ENCODE peak calls at places on chromosomes 1 and 21, in five cellular contexts. One of them, this sample, is unnamed.

GRCh38 chr1:181159451-181160151 is 71.1 kb downstream of the IER5 start:
- DNase-seq in hepatocyte: no peak
- DNase-seq in IMR-90: peak; percentile 55
- DNase-seq in prostate gland: peak; percentile 11
- DNase-seq in adrenal gland: no peak
- DNase-seq in this sample: no peak

GRCh38 chr1:30111431-30111830 is 612.0 kb downstream of the MATN1 start:
- DNase-seq in adrenal gland: peak; percentile 79
- DNase-seq in hepatocyte: peak; percentile 76
- DNase-seq in prostate gland: peak; percentile 19
- DNase-seq in IMR-90: peak; percentile 41
- DNase-seq in this sample: peak; percentile 32

GRCh38 chr21:26070822-26071425 is 99.6 kb downstream of the APP start:
- DNase-seq in IMR-90: peak; percentile 45
- DNase-seq in hepatocyte: peak; percentile 30
- DNase-seq in prostate gland: no peak
- DNase-seq in adrenal gland: peak; percentile 66
- DNase-seq in this sample: peak; percentile 32

GRCh38 chr1:85148524-85149250 is 52.1 kb downstream of the SYDE2 start:
- DNase-seq in hepatocyte: no peak
- DNase-seq in IMR-90: peak; percentile 64
- DNase-seq in adrenal gland: no peak
- DNase-seq in prostate gland: no peak
- DNase-seq in this sample: no peak

GRCh38 chr1:173392895-173393654 is 84.1 kb upstream of the PRDX6 start:
- DNase-seq in hepatocyte: peak; percentile 39
- DNase-seq in prostate gland: no peak
- DNase-seq in adrenal gland: peak; percentile 83
- DNase-seq in IMR-90: peak; percentile 90
- DNase-seq in this sample: no peak

GRCh38 chr1:31198150-31198549 is 41.5 kb downstream of the NKAIN1 start:
- DNase-seq in IMR-90: no peak
- DNase-seq in hepatocyte: no peak
- DNase-seq in prostate gland: no peak
- DNase-seq in adrenal gland: no peak
- DNase-seq in this sample: no peak

GRCh38 chr1:85654066-85654782 is 54.0 kb downstream of the ZNHIT6 start:
- DNase-seq in adrenal gland: no peak
- DNase-seq in prostate gland: no peak
- DNase-seq in hepatocyte: no peak
- DNase-seq in IMR-90: peak; percentile 69
- DNase-seq in this sample: no peak

GRCh38 chr1:94236021-94236491 is 1.3 kb downstream of the ARHGAP29 start:
- DNase-seq in adrenal gland: no peak
- DNase-seq in prostate gland: no peak
- DNase-seq in IMR-90: peak; percentile 8
- DNase-seq in hepatocyte: no peak
- DNase-seq in this sample: no peak

GRCh38 chr1:84603223-84603622 is 29.0 kb upstream of the CTBS start:
- DNase-seq in prostate gland: no peak
- DNase-seq in IMR-90: peak; percentile 68
- DNase-seq in adrenal gland: no peak
- DNase-seq in hepatocyte: no peak
- DNase-seq in this sample: no peak

GRCh38 chr21:46227811-46228344 is 696 bp downstream of the LSS start:
- DNase-seq in IMR-90: no peak
- DNase-seq in hepatocyte: peak; percentile 38
- DNase-seq in adrenal gland: no peak
- DNase-seq in prostate gland: no peak
- DNase-seq in this sample: no peak

GRCh38 chr1:155940531-155940992 is 876 bp upstream of the RXFP4 start:
- DNase-seq in hepatocyte: no peak
- DNase-seq in prostate gland: no peak
- DNase-seq in IMR-90: peak; percentile 55
- DNase-seq in adrenal gland: peak; percentile 77
- DNase-seq in this sample: no peak

GRCh38 chr1:145918992-145919939 is 749 bp upstream of the PEX11B start:
- DNase-seq in prostate gland: peak; percentile 50
- DNase-seq in hepatocyte: peak; percentile 65
- DNase-seq in IMR-90: peak; percentile 53
- DNase-seq in adrenal gland: peak; percentile 88
- DNase-seq in this sample: peak; percentile 55

GRCh38 chr21:46149205-46149901 is 6.0 kb downstream of the FTCD start:
- DNase-seq in adrenal gland: no peak
- DNase-seq in prostate gland: no peak
- DNase-seq in hepatocyte: no peak
- DNase-seq in IMR-90: no peak
- DNase-seq in this sample: no peak

GRCh38 chr21:14080764-14081096 is 130.0 kb downstream of the LIPI start:
- DNase-seq in adrenal gland: no peak
- DNase-seq in IMR-90: no peak
- DNase-seq in hepatocyte: no peak
- DNase-seq in prostate gland: no peak
- DNase-seq in this sample: no peak

GRCh38 chr1:205458777-205459566 is 3.1 kb upstream of the BLACAT1 start:
- DNase-seq in IMR-90: peak; percentile 58
- DNase-seq in prostate gland: no peak
- DNase-seq in hepatocyte: peak; percentile 83
- DNase-seq in adrenal gland: no peak
- DNase-seq in this sample: peak; percentile 72

GRCh38 chr1:43766818-43767525 is 59.6 kb downstream of the ST3GAL3 start:
- DNase-seq in adrenal gland: no peak
- DNase-seq in hepatocyte: no peak
- DNase-seq in IMR-90: peak; percentile 14
- DNase-seq in prostate gland: no peak
- DNase-seq in this sample: no peak

GRCh38 chr1:156906206-156906910 is 12.8 kb downstream of the PEAR1 start:
- DNase-seq in hepatocyte: no peak
- DNase-seq in IMR-90: no peak
- DNase-seq in prostate gland: no peak
- DNase-seq in adrenal gland: no peak
- DNase-seq in this sample: no peak

GRCh38 chr1:150808134-150808533 is at the start of gene CTSK:
- DNase-seq in hepatocyte: peak; percentile 12
- DNase-seq in adrenal gland: no peak
- DNase-seq in IMR-90: no peak
- DNase-seq in prostate gland: no peak
- DNase-seq in this sample: no peak

GRCh38 chr1:93495911-93496310 is 48.0 kb downstream of the FNBP1L start:
- DNase-seq in IMR-90: no peak
- DNase-seq in hepatocyte: no peak
- DNase-seq in adrenal gland: no peak
- DNase-seq in prostate gland: no peak
- DNase-seq in this sample: no peak

GRCh38 chr1:60848583-60849188 is 233.7 kb upstream of the NFIA start:
- DNase-seq in adrenal gland: no peak
- DNase-seq in hepatocyte: peak; percentile 43
- DNase-seq in prostate gland: no peak
- DNase-seq in IMR-90: peak; percentile 38
- DNase-seq in this sample: peak; percentile 13

GRCh38 chr1:244322791-244323521 is 128.8 kb downstream of the ADSS2 start:
- DNase-seq in prostate gland: peak; percentile 81
- DNase-seq in adrenal gland: peak; percentile 78
- DNase-seq in hepatocyte: peak; percentile 80
- DNase-seq in IMR-90: peak; percentile 98
- DNase-seq in this sample: peak; percentile 43

GRCh38 chr1:71311396-71311795 is 230.6 kb upstream of the ZRANB2 start:
- DNase-seq in prostate gland: no peak
- DNase-seq in hepatocyte: no peak
- DNase-seq in adrenal gland: no peak
- DNase-seq in IMR-90: no peak
- DNase-seq in this sample: no peak

GRCh38 chr1:238738942-238739341 is 647.4 kb upstream of the CHRM3 start:
- DNase-seq in adrenal gland: no peak
- DNase-seq in prostate gland: no peak
- DNase-seq in hepatocyte: peak; percentile 12
- DNase-seq in IMR-90: no peak
- DNase-seq in this sample: no peak

GRCh38 chr1:158506369-158506987 is 34.5 kb downstream of the OR10R2 start:
- DNase-seq in adrenal gland: peak; percentile 62
- DNase-seq in IMR-90: peak; percentile 8
- DNase-seq in hepatocyte: peak; percentile 55
- DNase-seq in prostate gland: no peak
- DNase-seq in this sample: peak; percentile 37

GRCh38 chr21:29613021-29613420 is 314.3 kb downstream of the BACH1 start:
- DNase-seq in IMR-90: peak; percentile 10
- DNase-seq in adrenal gland: no peak
- DNase-seq in hepatocyte: no peak
- DNase-seq in prostate gland: no peak
- DNase-seq in this sample: no peak

GRCh38 chr1:84505167-84506001 is 802 bp upstream of the SPATA1 start:
- DNase-seq in prostate gland: peak; percentile 35
- DNase-seq in adrenal gland: peak; percentile 75
- DNase-seq in IMR-90: peak; percentile 42
- DNase-seq in hepatocyte: peak; percentile 83
- DNase-seq in this sample: no peak

GRCh38 chr1:117179471-117179870 is 31.3 kb downstream of the VTCN1 start:
- DNase-seq in adrenal gland: no peak
- DNase-seq in prostate gland: peak; percentile 10
- DNase-seq in hepatocyte: no peak
- DNase-seq in IMR-90: no peak
- DNase-seq in this sample: no peak

GRCh38 chr1:81111818-81112217 is 688.9 kb upstream of the ADGRL2 start:
- DNase-seq in prostate gland: no peak
- DNase-seq in IMR-90: peak; percentile 75
- DNase-seq in hepatocyte: no peak
- DNase-seq in adrenal gland: no peak
- DNase-seq in this sample: no peak

GRCh38 chr1:157170677-157171515 is 32.7 kb upstream of the ETV3 start:
- DNase-seq in IMR-90: no peak
- DNase-seq in hepatocyte: peak; percentile 58
- DNase-seq in prostate gland: no peak
- DNase-seq in adrenal gland: no peak
- DNase-seq in this sample: peak; percentile 49

GRCh38 chr1:7341145-7341900 is 429.8 kb upstream of the VAMP3 start:
- DNase-seq in prostate gland: no peak
- DNase-seq in adrenal gland: peak; percentile 64
- DNase-seq in IMR-90: peak; percentile 77
- DNase-seq in hepatocyte: peak; percentile 58
- DNase-seq in this sample: no peak

GRCh38 chr1:42940851-42941639 is 17.6 kb downstream of the SLC2A1 start:
- DNase-seq in adrenal gland: peak; percentile 71
- DNase-seq in hepatocyte: peak; percentile 72
- DNase-seq in IMR-90: peak; percentile 99
- DNase-seq in prostate gland: peak; percentile 57
- DNase-seq in this sample: peak; percentile 83

GRCh38 chr1:11685210-11685752 is 4.3 kb upstream of the MAD2L2 start:
- DNase-seq in adrenal gland: no peak
- DNase-seq in hepatocyte: no peak
- DNase-seq in prostate gland: no peak
- DNase-seq in IMR-90: no peak
- DNase-seq in this sample: no peak

GRCh38 chr1:114173704-114174103 is 20.0 kb upstream of the SYT6 start:
- DNase-seq in adrenal gland: no peak
- DNase-seq in prostate gland: no peak
- DNase-seq in IMR-90: no peak
- DNase-seq in hepatocyte: no peak
- DNase-seq in this sample: no peak

GRCh38 chr1:225699336-225699735 is 46.4 kb upstream of the ENAH start:
- DNase-seq in adrenal gland: no peak
- DNase-seq in prostate gland: no peak
- DNase-seq in hepatocyte: peak; percentile 19
- DNase-seq in IMR-90: no peak
- DNase-seq in this sample: no peak

DNA sequence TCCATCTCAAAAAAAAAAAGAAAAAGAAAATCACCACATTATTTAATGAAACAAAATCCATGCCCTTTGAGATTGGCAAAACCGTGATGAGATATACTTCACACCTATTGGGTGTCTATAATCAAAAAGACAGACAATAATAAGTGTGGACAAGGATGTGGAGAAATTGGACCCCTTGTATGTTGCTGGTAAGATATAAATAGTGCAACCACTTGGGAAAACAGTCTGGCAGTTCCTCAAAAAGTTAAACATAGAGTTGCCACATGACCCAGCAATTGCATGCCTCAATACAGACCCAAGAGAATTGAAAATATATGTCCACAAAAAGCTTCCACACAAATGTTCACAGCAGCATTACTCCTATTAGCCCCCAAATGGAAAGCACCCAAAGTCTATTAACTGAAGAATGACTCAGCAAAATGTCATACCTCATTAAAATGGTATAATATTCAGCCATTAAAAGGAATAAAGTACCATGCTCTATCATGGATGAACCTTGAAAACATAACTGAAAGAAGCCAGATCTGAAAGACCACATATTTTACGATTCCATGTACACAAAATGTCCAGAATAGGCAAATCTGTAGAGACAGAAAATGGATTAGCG is 24.3 kb downstream of the LMOD1 start:
- DNase-seq in hepatocyte: no peak
- DNase-seq in IMR-90: no peak
- DNase-seq in adrenal gland: no peak
- DNase-seq in prostate gland: no peak
- DNase-seq in this sample: no peak
- H3K4me1 ChIP-seq in hepatocyte: peaks cover 9% of the 10 kb centered on the region
- H3K4me1 ChIP-seq in IMR-90: peaks cover 21% of the 10 kb centered on the region
- H3K4me1 ChIP-seq in adrenal gland: peaks cover 50% of the 10 kb centered on the region
- H3K4me1 ChIP-seq in prostate gland: no peaks in the 10 kb centered on the region
- H3K4me1 ChIP-seq in this sample: no peaks in the 10 kb centered on the region

GRCh38 chr1:154598871-154599635 is 8.9 kb downstream of the ADAR start:
- DNase-seq in adrenal gland: no peak
- DNase-seq in prostate gland: no peak
- DNase-seq in IMR-90: peak; percentile 53
- DNase-seq in hepatocyte: no peak
- DNase-seq in this sample: no peak

GRCh38 chr1:154595621-154596020 is 12.4 kb downstream of the ADAR start:
- DNase-seq in prostate gland: no peak
- DNase-seq in IMR-90: peak; percentile 87
- DNase-seq in hepatocyte: no peak
- DNase-seq in adrenal gland: no peak
- DNase-seq in this sample: no peak

GRCh38 chr1:154603317-154603716 is 4.7 kb downstream of the ADAR start:
- DNase-seq in adrenal gland: no peak
- DNase-seq in prostate gland: no peak
- DNase-seq in IMR-90: no peak
- DNase-seq in hepatocyte: no peak
- DNase-seq in this sample: no peak

GRCh38 chr1:154594811-154595210 is 13.2 kb downstream of the ADAR start:
- DNase-seq in adrenal gland: no peak
- DNase-seq in hepatocyte: no peak
- DNase-seq in IMR-90: no peak
- DNase-seq in prostate gland: no peak
- DNase-seq in this sample: no peak

GRCh38 chr1:154599658-154600057 is 8.3 kb downstream of the ADAR start:
- DNase-seq in hepatocyte: no peak
- DNase-seq in prostate gland: no peak
- DNase-seq in IMR-90: peak; percentile 60
- DNase-seq in adrenal gland: peak; percentile 80
- DNase-seq in this sample: no peak
- H3K36me3 ChIP-seq in hepatocyte: no peaks in the 10 kb centered on the region
- H3K36me3 ChIP-seq in prostate gland: peaks cover 23% of the 10 kb centered on the region
- H3K36me3 ChIP-seq in IMR-90: peaks cover 54% of the 10 kb centered on the region
- H3K36me3 ChIP-seq in adrenal gland: no peaks in the 10 kb centered on the region
- H3K36me3 ChIP-seq in this sample: peaks cover 4% of the 10 kb centered on the region

GRCh38 chr1:53050310-53050709 is 11.7 kb upstream of the PODN start:
- DNase-seq in hepatocyte: no peak
- DNase-seq in adrenal gland: no peak
- DNase-seq in prostate gland: no peak
- DNase-seq in IMR-90: no peak
- DNase-seq in this sample: no peak
- H3K4me1 ChIP-seq in hepatocyte: peaks cover 4% of the 10 kb centered on the region
- H3K4me1 ChIP-seq in adrenal gland: peaks cover 18% of the 10 kb centered on the region
- H3K4me1 ChIP-seq in prostate gland: no peaks in the 10 kb centered on the region
- H3K4me1 ChIP-seq in IMR-90: peaks cover 17% of the 10 kb centered on the region
- H3K4me1 ChIP-seq in this sample: no peaks in the 10 kb centered on the region

GRCh38 chr21:33254766-33255165 is 11.4 kb upstream of the IL10RB start:
- DNase-seq in prostate gland: no peak
- DNase-seq in adrenal gland: no peak
- DNase-seq in hepatocyte: no peak
- DNase-seq in IMR-90: no peak
- DNase-seq in this sample: no peak
- H3K36me3 ChIP-seq in prostate gland: no peaks in the 10 kb centered on the region
- H3K36me3 ChIP-seq in adrenal gland: no peaks in the 10 kb centered on the region
- H3K36me3 ChIP-seq in hepatocyte: no peaks in the 10 kb centered on the region
- H3K36me3 ChIP-seq in IMR-90: peaks cover 39% of the 10 kb centered on the region
- H3K36me3 ChIP-seq in this sample: peaks cover 4% of the 10 kb centered on the region

This sample was measured in Caco-2.